ENCODE peak calls at places on chromosomes 11 and 22, in four cellular contexts. H is T-cell, Y is GDM1, G is NCI-H2029. J is an unnamed sample.

GRCh38 chr22:28952857-28953256 is 69.5 kb downstream of the ZNRF3 start:
- DNase-seq in H (no peak), Y (no peak), G (no peak), J (no peak)

GRCh38 chr11:122556605-122557004 is 98.9 kb upstream of the UBASH3B start:
- DNase-seq in Y (no peak), G (no peak), H (no peak), J (no peak)

GRCh38 chr11:69008774-69009440 is 4.1 kb downstream of the MRGPRF start:
- DNase-seq in G (no peak), Y (no peak), H (no peak), J (no peak)

GRCh38 chr11:76074178-76075112 is 131.9 kb downstream of the WNT11 start:
- DNase-seq in Y (no peak), H (no peak), G (no peak), J (no peak)

GRCh38 chr11:8722156-8722555 is 39.6 kb downstream of the RPL27A start:
- DNase-seq in H (no peak), G (no peak), Y (no peak), J (no peak)

GRCh38 chr22:38461414-38462081 is 6.3 kb upstream of the KDELR3 start:
- DNase-seq in Y (peak), H (peak), G (peak), J (peak)

GRCh38 chr11:44623716-44624491 is 58.4 kb downstream of the CD82 start:
- DNase-seq in Y (no peak), G (peak), H (no peak), J (no peak)

GRCh38 chr11:117822031-117822521 is 2.5 kb downstream of the FXYD2 start:
- DNase-seq in Y (peak), G (no peak), H (no peak), J (peak)

GRCh38 chr11:65539401-65540289 is 14.8 kb downstream of the SCYL1 start:
- DNase-seq in H (no peak), Y (no peak), G (peak), J (no peak)

GRCh38 chr11:72631806-72632731 is 42.2 kb downstream of the PDE2A start:
- DNase-seq in H (no peak), G (no peak), Y (no peak), J (no peak)

GRCh38 chr11:67276821-67277230 is 10.6 kb downstream of the GRK2 start:
- DNase-seq in Y (peak), H (no peak), G (no peak), J (peak)